ENCODE peak calls at places on chromosomes 2 and 18, in seven cellular contexts. I is mammary epithelial cell; R is activated CD8-positive, alpha-beta T cell treated with anti-CD3 and anti-CD28 coated beads for 36 hours; O is MV-4-11; V is AG08395; J is GM23248; W is mucosa of descending colon. F is an unnamed sample.

GRCh38 chr2:112839407-112840067 is 3.0 kb upstream of the IL1B start:
- DNase-seq in I (no peak), R (no peak), O (peak), V (no peak), J (peak), W (no peak), F (peak)

GRCh38 chr18:42030586-42031182 is 75.7 kb downstream of the PIK3C3 start:
- DNase-seq in I (no peak), R (no peak), O (no peak), V (peak), J (peak), W (no peak), F (no peak)

GRCh38 chr2:39247512-39247911 is 3.7 kb upstream of the CDKL4 start:
- DNase-seq in I (no peak), R (no peak), O (no peak), V (no peak), J (no peak), W (no peak), F (no peak)

GRCh38 chr2:192011196-192011595 is 164.3 kb upstream of the CAVIN2 start:
- DNase-seq in I (no peak), R (no peak), O (no peak), V (no peak), J (no peak), W (no peak), F (no peak)

GRCh38 chr2:74919827-74920226 is 38.6 kb upstream of the POLE4 start:
- DNase-seq in I (peak), R (peak), O (no peak), V (peak), J (peak), W (peak), F (no peak)

GRCh38 chr2:179377296-179377695 is 112.7 kb upstream of the SESTD1 start:
- DNase-seq in I (no peak), R (no peak), O (no peak), V (no peak), J (peak), W (no peak), F (no peak)

GRCh38 chr2:59029058-59029457 is 787.9 kb upstream of the FANCL start:
- DNase-seq in I (no peak), R (no peak), O (no peak), V (no peak), J (no peak), W (no peak), F (no peak)

GRCh38 chr18:45081579-45082181 is 401.0 kb downstream of the SETBP1 start:
- DNase-seq in I (peak), R (no peak), O (peak), V (no peak), J (no peak), W (no peak), F (peak)

GRCh38 chr18:79881695-79882094 is 69.8 kb downstream of the SLC66A2 start:
- DNase-seq in I (no peak), R (no peak), O (no peak), V (no peak), J (no peak), W (no peak), F (no peak)

GRCh38 chr2:197204855-197205254 is 105.7 kb downstream of the ANKRD44 start:
- DNase-seq in I (no peak), R (no peak), O (no peak), V (no peak), J (peak), W (no peak), F (no peak)

GRCh38 chr2:8306530-8307351 is 375.1 kb upstream of the ID2 start:
- DNase-seq in I (no peak), R (no peak), O (no peak), V (no peak), J (peak), W (no peak), F (no peak)

GRCh38 chr2:60707750-60708371 is 48.2 kb upstream of the PAPOLG start:
- DNase-seq in I (peak), R (no peak), O (peak), V (peak), J (peak), W (no peak), F (peak)

GRCh38 chr2:240958366-240959213 is 39.8 kb upstream of the SNED1 start:
- DNase-seq in I (no peak), R (no peak), O (no peak), V (no peak), J (no peak), W (no peak), F (no peak)

F was measured in GF-D8.